ENCODE peak calls at places on chromosomes 1 and 21, in four cellular contexts. R, B, I and X are unnamed samples.

GRCh38 chr1:206803221-206803730 is 31.0 kb upstream of the IL10 start:
- DNase-seq in I (no peak), B (no peak), R (no peak), X (peak)

GRCh38 chr1:41519667-41520066 is 35.2 kb upstream of the EDN2 start:
- DNase-seq in I (no peak), B (no peak), R (no peak), X (no peak)

GRCh38 chr1:25022361-25023189 is 92.5 kb upstream of the RUNX3 start:
- DNase-seq in I (peak), B (no peak), R (peak), X (peak)

GRCh38 chr1:39238476-39238875 is 34.0 kb downstream of the MACF1 start:
- DNase-seq in R (no peak), I (no peak), B (no peak), X (no peak)

GRCh38 chr1:100924212-100924611 is 28.3 kb downstream of the SLC30A7 start:
- DNase-seq in I (no peak), B (no peak), R (no peak), X (no peak)

GRCh38 chr1:28540651-28541050 is 12.2 kb upstream of the TRNAU1AP start:
- DNase-seq in I (no peak), B (no peak), R (no peak), X (no peak)

GRCh38 chr21:43262427-43262826 is 93.6 kb downstream of the CRYAA start:
- DNase-seq in I (no peak), R (no peak), B (peak), X (no peak)

GRCh38 chr1:205594846-205595245 is 37.0 kb downstream of the ELK4 start:
- DNase-seq in R (peak), I (no peak), B (no peak), X (no peak)

GRCh38 chr1:26584022-26584485 is 54.5 kb downstream of the RPS6KA1 start:
- DNase-seq in B (no peak), R (no peak), I (no peak), X (no peak)

GRCh38 chr1:94228640-94229375 is 8.6 kb downstream of the ARHGAP29 start:
- DNase-seq in B (no peak), R (no peak), I (no peak), X (no peak)

GRCh38 chr21:41956926-41957729 is 3.3 kb upstream of the C2CD2 start:
- DNase-seq in I (no peak), R (peak), B (peak), X (no peak)

GRCh38 chr1:67715819-67716218 is 30.8 kb downstream of the GADD45A start:
- DNase-seq in I (no peak), B (no peak), R (no peak), X (no peak)

GRCh38 chr1:203671047-203671446 is 44.4 kb downstream of the ATP2B4 start:
- DNase-seq in R (no peak), I (no peak), B (no peak), X (no peak)

GRCh38 chr1:184366992-184367391 is 19.8 kb upstream of the C1orf21 start:
- DNase-seq in I (no peak), R (no peak), B (no peak), X (no peak)

GRCh38 chr1:86866665-86867064 is 47.3 kb downstream of the SELENOF start:
- DNase-seq in B (no peak), R (no peak), I (no peak), X (no peak)

GRCh38 chr1:109791495-109792040 is 27.8 kb upstream of the EPS8L3 start:
- DNase-seq in R (peak), I (no peak), B (no peak), X (peak)

GRCh38 chr1:99571092-99571734 is 74.7 kb upstream of the PALMD start:
- DNase-seq in I (no peak), B (no peak), R (no peak), X (no peak)

GRCh38 chr1:51301844-51302162 is 28.6 kb downstream of the TTC39A start:
- DNase-seq in R (no peak), I (no peak), B (no peak), X (no peak)

GRCh38 chr1:203046984-203047630 is 20.8 kb downstream of the PPFIA4 start:
- DNase-seq in R (no peak), B (no peak), I (no peak), X (no peak)

GRCh38 chr21:44427241-44428120 is 27.8 kb upstream of the LRRC3 start:
- DNase-seq in B (no peak), I (no peak), R (no peak), X (no peak)

GRCh38 chr1:95197616-95198252 is 36.3 kb upstream of the RWDD3 start:
- DNase-seq in I (no peak), R (no peak), B (no peak), X (no peak)

GRCh38 chr1:204358145-204358544 is 1.6 kb downstream of the PLEKHA6 start:
- DNase-seq in B (no peak), R (no peak), I (no peak), X (no peak)

GRCh38 chr1:182101415-182102041 is 40.0 kb upstream of the ZNF648 start:
- DNase-seq in R (no peak), B (no peak), I (peak), X (peak)

GRCh38 chr1:17230671-17231310 is 18.1 kb upstream of the PADI3 start:
- DNase-seq in I (no peak), R (no peak), B (no peak), X (no peak)

GRCh38 chr1:207619833-207620572 is 24.9 kb upstream of the CR1L start:
- DNase-seq in B (no peak), I (no peak), R (no peak), X (no peak)

GRCh38 chr1:208433086-208433485 is 188.9 kb upstream of the PLXNA2 start:
- DNase-seq in I (no peak), B (no peak), R (no peak), X (no peak)

GRCh38 chr1:10945988-10946387 is 66.5 kb upstream of the TARDBP start:
- DNase-seq in I (no peak), B (no peak), R (peak), X (no peak)

GRCh38 chr1:10941891-10942541 is 70.4 kb upstream of the TARDBP start:
- DNase-seq in I (peak), R (peak), B (peak), X (peak)

GRCh38 chr1:10942542-10942912 is 69.9 kb upstream of the TARDBP start:
- DNase-seq in B (no peak), I (no peak), R (no peak), X (no peak)

GRCh38 chr1:10943041-10943440 is 69.4 kb upstream of the TARDBP start:
- DNase-seq in R (no peak), I (no peak), B (no peak), X (no peak)

GRCh38 chr1:10943991-10944730 is 68.3 kb upstream of the TARDBP start:
- DNase-seq in I (no peak), B (no peak), R (peak), X (peak)
- H3K4me3 ChIP-seq in I (peak), B (peak), R (peak), X (peak)

GRCh38 chr1:63004868-63005267 is 220.9 kb downstream of the ATG4C start:
- DNase-seq in B (no peak), I (no peak), R (no peak), X (no peak)
- TF ChIP-seq CTCF in B (no peak), I (no peak), R (no peak), X (no peak)

GRCh38 chr21:37364722-37365121 is 1.9 kb upstream of the DYRK1A start:
- DNase-seq in R (no peak), I (no peak), B (no peak), X (no peak)

GRCh38 chr21:37363936-37364335 is 2.6 kb upstream of the DYRK1A start:
- DNase-seq in I (no peak), B (no peak), R (no peak), X (no peak)

GRCh38 chr21:37367301-37367757 is 756 bp downstream of the DYRK1A start:
- DNase-seq in B (no peak), R (no peak), I (peak), X (peak)

GRCh38 chr21:37366488-37367300 is at the start of gene DYRK1A:
- DNase-seq in R (peak), B (peak), I (peak), X (peak)

DNA sequence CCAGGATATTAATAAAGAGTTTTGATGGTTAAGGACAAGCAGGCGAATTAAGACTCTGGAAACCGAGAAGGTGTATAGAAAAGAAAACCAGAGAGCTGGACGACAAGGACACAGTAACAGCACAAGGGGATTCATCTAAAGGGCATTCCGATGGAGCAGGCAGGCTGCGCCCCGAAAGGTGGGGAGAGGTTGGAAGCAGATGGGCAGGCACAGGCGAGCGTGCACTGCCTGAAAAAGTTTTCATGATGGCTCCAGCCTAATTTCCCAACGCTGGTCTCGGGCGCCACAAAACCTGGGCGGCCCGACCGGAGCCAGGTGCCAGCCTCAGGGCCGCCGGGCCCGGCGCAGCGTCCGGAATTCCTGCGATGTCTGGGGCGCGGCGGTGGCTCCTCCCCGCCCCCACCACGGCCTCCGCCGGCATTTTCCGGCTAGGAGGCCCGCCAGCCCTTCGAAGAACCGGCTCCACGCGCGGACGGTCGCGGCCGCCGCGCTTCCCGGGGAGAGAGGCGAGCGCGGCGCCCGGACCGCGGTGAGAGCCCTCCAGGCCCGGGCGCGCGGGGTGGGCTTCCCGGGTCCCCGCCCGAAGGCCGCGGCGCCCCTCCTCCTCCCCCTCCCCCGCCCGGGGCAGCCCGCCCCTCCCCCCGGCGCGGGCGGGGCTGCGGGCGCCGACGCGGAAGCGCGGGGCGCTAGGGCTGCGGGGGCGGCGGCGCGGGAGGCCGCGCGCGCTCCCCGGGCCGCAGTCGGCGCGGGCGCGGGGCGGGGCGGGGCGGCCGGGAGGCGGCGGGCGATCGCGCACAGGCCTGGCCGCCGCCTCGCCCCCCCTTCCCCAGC is 701 bp upstream of the DYRK1A start:
- DNase-seq in B (peak), I (peak), R (peak), X (peak)
- TF ChIP-seq POLR2A in B (peak), I (peak), R (peak), X (peak)

GRCh38 chr1:1165485-1165884 is 8.2 kb upstream of the TTLL10 start:
- DNase-seq in I (no peak), B (no peak), R (no peak), X (no peak)

GRCh38 chr1:1164361-1164700 is 9.3 kb upstream of the TTLL10 start:
- DNase-seq in B (no peak), I (no peak), R (no peak), X (no peak)

GRCh38 chr1:1163538-1164070 is 10.1 kb upstream of the TTLL10 start:
- DNase-seq in I (no peak), R (no peak), B (no peak), X (no peak)

GRCh38 chr1:1165900-1166421 is 7.7 kb upstream of the TTLL10 start:
- DNase-seq in R (no peak), B (no peak), I (no peak), X (peak)

GRCh38 chr1:1164701-1165451 is 8.8 kb upstream of the TTLL10 start:
- DNase-seq in R (no peak), B (no peak), I (peak), X (peak)
- H3K4me3 ChIP-seq in R (no peak), B (no peak), I (peak), X (peak)